ENCODE peak calls at places on chromosome 2, in five cellular contexts. One of them, this sample, is unnamed.

GRCh38 chr2:62340981-62341624 is 145.2 kb downstream of the B3GNT2 start:
- DNase-seq in heart right ventricle: peak
- DNase-seq in adrenal gland: peak
- DNase-seq in transverse colon: peak
- DNase-seq in mucosa of descending colon: no peak
- DNase-seq in this sample: peak

GRCh38 chr2:99425022-99425421 is 64.8 kb downstream of the REV1 start:
- DNase-seq in heart right ventricle: no peak
- DNase-seq in adrenal gland: peak
- DNase-seq in transverse colon: no peak
- DNase-seq in mucosa of descending colon: no peak
- DNase-seq in this sample: peak

GRCh38 chr2:163834221-163834620 is 98.4 kb upstream of the FIGN start:
- DNase-seq in heart right ventricle: no peak
- DNase-seq in adrenal gland: no peak
- DNase-seq in transverse colon: no peak
- DNase-seq in mucosa of descending colon: no peak
- DNase-seq in this sample: no peak

GRCh38 chr2:216714412-216714775 is 19.0 kb upstream of the IGFBP5 start:
- DNase-seq in heart right ventricle: no peak
- DNase-seq in adrenal gland: no peak
- DNase-seq in transverse colon: no peak
- DNase-seq in mucosa of descending colon: no peak
- DNase-seq in this sample: peak

GRCh38 chr2:217901826-217902225 is 101.0 kb downstream of the TNS1 start:
- DNase-seq in heart right ventricle: no peak
- DNase-seq in adrenal gland: peak
- DNase-seq in transverse colon: no peak
- DNase-seq in mucosa of descending colon: peak
- DNase-seq in this sample: no peak

GRCh38 chr2:64812298-64812697 is 158.6 kb upstream of the SERTAD2 start:
- DNase-seq in heart right ventricle: no peak
- DNase-seq in adrenal gland: no peak
- DNase-seq in transverse colon: no peak
- DNase-seq in mucosa of descending colon: no peak
- DNase-seq in this sample: peak

GRCh38 chr2:215870088-215870490 is 143.3 kb downstream of the MREG start:
- DNase-seq in heart right ventricle: no peak
- DNase-seq in adrenal gland: no peak
- DNase-seq in transverse colon: no peak
- DNase-seq in mucosa of descending colon: no peak
- DNase-seq in this sample: peak

GRCh38 chr2:57981369-57981768 is 65.2 kb upstream of the VRK2 start:
- DNase-seq in heart right ventricle: no peak
- DNase-seq in adrenal gland: no peak
- DNase-seq in transverse colon: no peak
- DNase-seq in mucosa of descending colon: no peak
- DNase-seq in this sample: peak

GRCh38 chr2:207833265-207833751 is 63.6 kb upstream of the FZD5 start:
- DNase-seq in heart right ventricle: no peak
- DNase-seq in adrenal gland: peak
- DNase-seq in transverse colon: no peak
- DNase-seq in mucosa of descending colon: peak
- DNase-seq in this sample: peak

GRCh38 chr2:132670104-132670960 is at the start of gene LYPD1:
- DNase-seq in heart right ventricle: peak
- DNase-seq in adrenal gland: no peak
- DNase-seq in transverse colon: no peak
- DNase-seq in mucosa of descending colon: peak
- DNase-seq in this sample: peak

GRCh38 chr2:187912956-187913355 is 358.7 kb upstream of the TFPI start:
- DNase-seq in heart right ventricle: no peak
- DNase-seq in adrenal gland: no peak
- DNase-seq in transverse colon: no peak
- DNase-seq in mucosa of descending colon: no peak
- DNase-seq in this sample: peak

GRCh38 chr2:20675701-20676352 is 8.9 kb downstream of the GDF7 start:
- DNase-seq in heart right ventricle: no peak
- DNase-seq in adrenal gland: no peak
- DNase-seq in transverse colon: peak
- DNase-seq in mucosa of descending colon: peak
- DNase-seq in this sample: peak

GRCh38 chr2:215391531-215391930 is 44.3 kb downstream of the FN1 start:
- DNase-seq in heart right ventricle: no peak
- DNase-seq in adrenal gland: no peak
- DNase-seq in transverse colon: no peak
- DNase-seq in mucosa of descending colon: no peak
- DNase-seq in this sample: peak

GRCh38 chr2:191318037-191318728 is 73.0 kb downstream of the MYO1B start:
- DNase-seq in heart right ventricle: no peak
- DNase-seq in adrenal gland: no peak
- DNase-seq in transverse colon: peak
- DNase-seq in mucosa of descending colon: peak
- DNase-seq in this sample: no peak

GRCh38 chr2:124091721-124092120 is 66.6 kb downstream of the CNTNAP5 start:
- DNase-seq in heart right ventricle: no peak
- DNase-seq in adrenal gland: no peak
- DNase-seq in transverse colon: no peak
- DNase-seq in mucosa of descending colon: no peak
- DNase-seq in this sample: no peak

GRCh38 chr2:42906557-42907380 is 114.4 kb upstream of the HAAO start:
- DNase-seq in heart right ventricle: peak
- DNase-seq in adrenal gland: no peak
- DNase-seq in transverse colon: peak
- DNase-seq in mucosa of descending colon: peak
- DNase-seq in this sample: no peak

GRCh38 chr2:241082338-241083090 is 19.6 kb downstream of the MTERF4 start:
- DNase-seq in heart right ventricle: no peak
- DNase-seq in adrenal gland: no peak
- DNase-seq in transverse colon: no peak
- DNase-seq in mucosa of descending colon: no peak
- DNase-seq in this sample: no peak

GRCh38 chr2:201257381-201257940 is 2.9 kb upstream of the CASP8 start:
- DNase-seq in heart right ventricle: peak
- DNase-seq in adrenal gland: peak
- DNase-seq in transverse colon: peak
- DNase-seq in mucosa of descending colon: peak
- DNase-seq in this sample: no peak

GRCh38 chr2:187567126-187567525 is 12.9 kb upstream of the TFPI start:
- DNase-seq in heart right ventricle: no peak
- DNase-seq in adrenal gland: no peak
- DNase-seq in transverse colon: no peak
- DNase-seq in mucosa of descending colon: no peak
- DNase-seq in this sample: peak

GRCh38 chr2:164917296-164917903 is 37.9 kb downstream of the SLC38A11 start:
- DNase-seq in heart right ventricle: peak
- DNase-seq in adrenal gland: peak
- DNase-seq in transverse colon: peak
- DNase-seq in mucosa of descending colon: peak
- DNase-seq in this sample: peak

GRCh38 chr2:237695201-237695780 is 67.9 kb downstream of the LRRFIP1 start:
- DNase-seq in heart right ventricle: no peak
- DNase-seq in adrenal gland: no peak
- DNase-seq in transverse colon: no peak
- DNase-seq in mucosa of descending colon: no peak
- DNase-seq in this sample: peak

DNA sequence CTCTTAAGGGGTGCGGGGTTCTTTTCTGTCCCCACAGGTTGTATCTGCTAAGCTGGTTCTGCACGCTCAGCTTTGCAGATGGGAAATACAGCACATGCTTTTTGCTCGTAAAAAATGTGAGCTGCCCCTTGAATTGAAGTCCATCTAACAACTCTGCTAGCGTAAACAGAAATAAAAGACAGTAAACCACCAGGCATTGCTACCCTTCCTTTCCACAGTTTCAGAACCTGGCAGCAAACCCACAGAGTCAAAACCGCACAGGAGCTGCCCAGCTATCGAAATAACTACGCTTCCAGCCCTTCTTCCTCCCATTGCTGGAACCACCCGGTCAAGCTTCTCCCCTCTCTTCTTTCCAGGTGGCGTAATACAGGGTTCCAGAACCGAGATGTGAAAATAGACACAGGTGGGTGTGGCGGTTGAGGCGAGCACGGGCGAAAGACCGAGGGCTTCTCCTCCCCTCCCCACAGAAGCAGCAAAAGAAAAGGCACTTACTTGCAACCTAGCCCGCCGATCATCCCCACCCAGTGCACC is 474 bp downstream of the SCN9A start:
- DNase-seq in heart right ventricle: no peak
- DNase-seq in adrenal gland: no peak
- DNase-seq in transverse colon: no peak
- DNase-seq in mucosa of descending colon: peak
- DNase-seq in this sample: peak
- H3K4me3 ChIP-seq in heart right ventricle: peak
- H3K4me3 ChIP-seq in adrenal gland: no peak
- H3K4me3 ChIP-seq in transverse colon: peak
- H3K4me3 ChIP-seq in mucosa of descending colon: peak
- H3K4me3 ChIP-seq in this sample: peak

GRCh38 chr2:109463891-109464290 is 149.9 kb downstream of the SEPTIN10 start:
- DNase-seq in heart right ventricle: no peak
- DNase-seq in adrenal gland: no peak
- DNase-seq in transverse colon: no peak
- DNase-seq in mucosa of descending colon: no peak
- DNase-seq in this sample: no peak
- TF ChIP-seq CTCF in heart right ventricle: no peak
- TF ChIP-seq CTCF in adrenal gland: no peak
- TF ChIP-seq CTCF in transverse colon: no peak
- TF ChIP-seq CTCF in mucosa of descending colon: no peak
- TF ChIP-seq CTCF in this sample: no peak

GRCh38 chr2:37585295-37585908 is 86.0 kb downstream of the CDC42EP3 start:
- DNase-seq in heart right ventricle: no peak
- DNase-seq in adrenal gland: no peak
- DNase-seq in transverse colon: peak
- DNase-seq in mucosa of descending colon: peak
- DNase-seq in this sample: peak
- H3K4me3 ChIP-seq in heart right ventricle: no peak
- H3K4me3 ChIP-seq in adrenal gland: no peak
- H3K4me3 ChIP-seq in transverse colon: no peak
- H3K4me3 ChIP-seq in mucosa of descending colon: no peak
- H3K4me3 ChIP-seq in this sample: no peak

DNA sequence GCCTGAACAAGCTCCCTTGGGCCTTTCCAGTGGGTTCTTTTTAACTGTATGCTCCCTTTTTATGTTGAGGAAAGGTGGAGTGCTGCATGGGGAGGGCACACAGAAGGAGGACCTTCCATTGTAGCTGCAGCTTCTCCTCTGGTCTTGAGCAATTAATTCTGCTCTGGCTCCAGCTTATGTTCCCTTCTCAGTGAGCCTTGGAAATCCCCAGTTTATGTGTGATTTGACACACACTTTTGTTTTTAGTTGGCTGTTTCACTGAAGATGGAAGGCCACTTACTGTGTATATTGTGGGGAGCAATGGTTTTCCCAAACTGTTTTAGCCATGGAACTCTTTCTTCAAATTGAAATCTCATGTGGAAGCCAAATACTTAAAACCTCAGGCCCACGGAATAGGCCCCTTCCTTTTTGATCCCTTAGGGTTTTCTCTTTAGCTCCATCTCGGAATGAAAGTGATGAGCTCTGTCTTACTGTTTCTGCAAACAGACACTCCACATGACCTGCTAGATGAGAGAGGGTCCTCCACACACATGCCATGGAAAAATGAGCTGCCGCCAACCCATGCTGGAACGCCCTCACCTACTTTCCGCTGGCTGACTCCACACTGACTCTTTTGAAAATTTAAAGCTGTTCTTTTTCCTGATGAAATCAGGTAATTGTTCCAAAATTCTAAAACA is 280.9 kb upstream of the SIX2 start:
- DNase-seq in heart right ventricle: no peak
- DNase-seq in adrenal gland: no peak
- DNase-seq in transverse colon: no peak
- DNase-seq in mucosa of descending colon: no peak
- DNase-seq in this sample: no peak
- TF ChIP-seq CTCF in heart right ventricle: no peak
- TF ChIP-seq CTCF in adrenal gland: no peak
- TF ChIP-seq CTCF in transverse colon: no peak
- TF ChIP-seq CTCF in mucosa of descending colon: no peak
- TF ChIP-seq CTCF in this sample: no peak

GRCh38 chr2:233079473-233079877 is 19.3 kb downstream of the INPP5D start:
- DNase-seq in heart right ventricle: no peak
- DNase-seq in adrenal gland: no peak
- DNase-seq in transverse colon: peak
- DNase-seq in mucosa of descending colon: no peak
- DNase-seq in this sample: no peak

GRCh38 chr2:233079953-233080835 is 20.1 kb downstream of the INPP5D start:
- DNase-seq in heart right ventricle: no peak
- DNase-seq in adrenal gland: no peak
- DNase-seq in transverse colon: no peak
- DNase-seq in mucosa of descending colon: no peak
- DNase-seq in this sample: no peak

GRCh38 chr2:233081232-233081730 is 21.1 kb downstream of the INPP5D start:
- DNase-seq in heart right ventricle: no peak
- DNase-seq in adrenal gland: no peak
- DNase-seq in transverse colon: no peak
- DNase-seq in mucosa of descending colon: no peak
- DNase-seq in this sample: no peak

GRCh38 chr2:233081731-233082221 is 21.6 kb downstream of the INPP5D start:
- DNase-seq in heart right ventricle: no peak
- DNase-seq in adrenal gland: no peak
- DNase-seq in transverse colon: no peak
- DNase-seq in mucosa of descending colon: no peak
- DNase-seq in this sample: no peak

GRCh38 chr2:233080836-233081229 is 20.7 kb downstream of the INPP5D start:
- DNase-seq in heart right ventricle: no peak
- DNase-seq in adrenal gland: no peak
- DNase-seq in transverse colon: no peak
- DNase-seq in mucosa of descending colon: no peak
- DNase-seq in this sample: no peak
- H3K4me3 ChIP-seq in heart right ventricle: no peak
- H3K4me3 ChIP-seq in adrenal gland: no peak
- H3K4me3 ChIP-seq in transverse colon: no peak
- H3K4me3 ChIP-seq in mucosa of descending colon: no peak
- H3K4me3 ChIP-seq in this sample: no peak

DNA sequence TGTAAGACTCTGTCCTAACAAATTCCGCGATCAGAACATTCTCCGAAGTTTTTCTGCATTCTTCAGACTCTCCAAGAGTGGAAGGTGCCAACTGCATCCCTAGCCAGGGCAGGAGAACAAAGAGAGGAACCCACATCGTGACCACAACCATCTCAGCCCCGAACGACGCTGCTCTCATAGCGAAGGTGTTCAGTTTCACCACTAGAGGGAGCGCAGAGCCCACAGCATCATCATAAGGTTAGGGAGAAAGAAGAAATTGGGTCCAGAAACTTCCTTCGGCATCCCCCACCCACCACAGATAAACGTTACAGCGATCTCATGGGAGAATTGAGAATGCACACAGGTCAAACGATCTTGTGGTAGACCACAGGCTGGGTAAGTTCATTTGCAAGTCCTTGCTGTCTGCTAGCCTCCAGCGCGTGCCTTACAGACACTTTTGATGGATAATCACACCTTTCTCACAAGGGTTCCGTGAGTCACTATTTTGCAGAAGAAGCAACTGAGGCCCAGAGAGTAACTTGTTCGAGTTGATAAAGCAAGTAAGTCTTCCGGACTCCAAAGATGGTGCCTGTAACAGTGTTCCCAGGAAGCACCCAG is 53.7 kb upstream of the ARL4C start:
- DNase-seq in heart right ventricle: peak
- DNase-seq in adrenal gland: peak
- DNase-seq in transverse colon: peak
- DNase-seq in mucosa of descending colon: peak
- DNase-seq in this sample: peak
- TF ChIP-seq CTCF in heart right ventricle: peak
- TF ChIP-seq CTCF in adrenal gland: peak
- TF ChIP-seq CTCF in transverse colon: peak
- TF ChIP-seq CTCF in mucosa of descending colon: peak
- TF ChIP-seq CTCF in this sample: peak